ENCODE peak calls at places on chromosomes 2 and 18, in ten cellular contexts. K is left colon, X is stomach, S is Ammon's horn, L is K562, W is HT1080, Y is AG04449, G is NCI-H2029, R is GM20000, M is EL. D is an unnamed sample.

GRCh38 chr2:85706063-85706462 is 11.9 kb downstream of the GNLY start:
- DNase-seq in K (no peak), X (no peak), S (no peak), L (no peak), W (no peak), Y (no peak), G (no peak), R (no peak), M (no peak), D (no peak)

GRCh38 chr2:72917138-72917874 is at the start of gene EMX1:
- DNase-seq in K (peak; percentile 70), X (peak; percentile 83), S (peak; percentile 35), L (peak; percentile 94), W (no peak), Y (no peak), G (peak; percentile 54), R (peak; percentile 89), M (no peak), D (peak; percentile 34)

GRCh38 chr2:173865976-173866857 is 99.0 kb downstream of the SP3 start:
- DNase-seq in K (no peak), X (no peak), S (no peak), L (no peak), W (no peak), Y (no peak), G (no peak), R (no peak), M (no peak), D (no peak)

GRCh38 chr2:15159751-15160177 is 401.4 kb downstream of the NBAS start:
- DNase-seq in K (no peak), X (no peak), S (peak; percentile 62), L (peak; percentile 39), W (peak; percentile 56), Y (no peak), G (peak; percentile 12), R (peak; percentile 26), M (peak; percentile 43), D (peak; percentile 48)

GRCh38 chr18:44786697-44787096 is 106.0 kb downstream of the SETBP1 start:
- DNase-seq in K (no peak), X (no peak), S (no peak), L (no peak), W (no peak), Y (no peak), G (no peak), R (peak; percentile 57), M (no peak), D (no peak)

GRCh38 chr18:49668583-49669290 is 106.9 kb downstream of the LIPG start:
- DNase-seq in K (peak; percentile 31), X (no peak), S (peak; percentile 54), L (no peak), W (no peak), Y (no peak), G (no peak), R (no peak), M (no peak), D (no peak)

GRCh38 chr2:161613161-161613560 is 11.1 kb upstream of the SLC4A10 start:
- DNase-seq in K (no peak), X (no peak), S (no peak), L (no peak), W (no peak), Y (no peak), G (no peak), R (no peak), M (no peak), D (peak; percentile 4)

GRCh38 chr18:58045265-58046086 is 1.4 kb downstream of the NEDD4L start:
- DNase-seq in K (peak; percentile 82), X (peak; percentile 78), S (peak; percentile 60), L (no peak), W (peak; percentile 65), Y (no peak), G (no peak), R (peak; percentile 32), M (peak; percentile 57), D (no peak)

GRCh38 chr2:80778704-80779103 is 474.2 kb upstream of the LRRTM1 start:
- DNase-seq in K (no peak), X (no peak), S (no peak), L (no peak), W (no peak), Y (no peak), G (no peak), R (no peak), M (no peak), D (no peak)

GRCh38 chr2:230871361-230872150 is 6.8 kb downstream of the ITM2C start:
- DNase-seq in K (no peak), X (peak; percentile 18), S (no peak), L (no peak), W (no peak), Y (no peak), G (no peak), R (no peak), M (no peak), D (no peak)

GRCh38 chr2:177817300-177817699 is 255.3 kb downstream of the PDE11A start:
- DNase-seq in K (no peak), X (no peak), S (no peak), L (no peak), W (no peak), Y (no peak), G (peak; percentile 65), R (no peak), M (no peak), D (no peak)

GRCh38 chr2:20579866-20580265 is 71.0 kb downstream of the HS1BP3 start:
- DNase-seq in K (no peak), X (peak; percentile 72), S (no peak), L (no peak), W (no peak), Y (no peak), G (no peak), R (no peak), M (no peak), D (no peak)

GRCh38 chr2:138842341-138842740 is 62.2 kb upstream of the NXPH2 start:
- DNase-seq in K (no peak), X (no peak), S (no peak), L (no peak), W (no peak), Y (no peak), G (no peak), R (no peak), M (no peak), D (no peak)

GRCh38 chr2:173087214-173087581 is 11.6 kb downstream of the MAP3K20 start:
- DNase-seq in K (no peak), X (no peak), S (no peak), L (no peak), W (no peak), Y (no peak), G (no peak), R (no peak), M (peak; percentile 67), D (no peak)

GRCh38 chr2:48829036-48829435 is 73.5 kb upstream of the LHCGR start:
- DNase-seq in K (no peak), X (no peak), S (no peak), L (no peak), W (no peak), Y (no peak), G (no peak), R (no peak), M (peak; percentile 36), D (no peak)

GRCh38 chr2:61272421-61273070 is 110.6 kb downstream of the C2orf74 start:
- DNase-seq in K (no peak), X (no peak), S (no peak), L (no peak), W (no peak), Y (no peak), G (no peak), R (no peak), M (no peak), D (no peak)

GRCh38 chr2:25402477-25402876 is 60.8 kb upstream of the DNMT3A start:
- DNase-seq in K (no peak), X (no peak), S (no peak), L (no peak), W (no peak), Y (no peak), G (no peak), R (peak; percentile 61), M (no peak), D (no peak)

GRCh38 chr18:57121542-57122112 is 25.3 kb upstream of the BOD1L2 start:
- DNase-seq in K (no peak), X (no peak), S (no peak), L (no peak), W (no peak), Y (no peak), G (no peak), R (no peak), M (no peak), D (no peak)

GRCh38 chr2:135667045-135667444 is 74.6 kb upstream of the UBXN4 start:
- DNase-seq in K (no peak), X (no peak), S (peak; percentile 8), L (no peak), W (no peak), Y (no peak), G (no peak), R (no peak), M (no peak), D (no peak)

GRCh38 chr2:80111185-80111584 is 193.4 kb downstream of the LRRTM1 start:
- DNase-seq in K (no peak), X (no peak), S (no peak), L (no peak), W (no peak), Y (no peak), G (no peak), R (no peak), M (peak; percentile 53), D (no peak)

GRCh38 chr2:45329045-45329677 is 281.9 kb downstream of the SRBD1 start:
- DNase-seq in K (no peak), X (no peak), S (no peak), L (no peak), W (peak; percentile 65), Y (no peak), G (no peak), R (no peak), M (peak; percentile 53), D (no peak)

GRCh38 chr2:96878796-96879544 is 9.1 kb upstream of the SEMA4C start:
- DNase-seq in K (no peak), X (no peak), S (no peak), L (no peak), W (no peak), Y (no peak), G (no peak), R (no peak), M (no peak), D (no peak)